ENCODE peak calls at places on chromosomes 1 and 21, in six cellular contexts. One of them, this sample, is unnamed.

GRCh38 chr1:32817815-32818786 is 648 bp downstream of the S100PBP start:
- DNase-seq in AG09319: peak; percentile 27
- DNase-seq in CD4-positive, alpha-beta T cell: peak; percentile 26
- DNase-seq in HCT116: peak; percentile 32
- DNase-seq in tibial nerve: peak; percentile 46
- DNase-seq in RWPE1: peak; percentile 70
- DNase-seq in this sample: no peak

GRCh38 chr1:223727541-223727940 is 15.2 kb downstream of the CAPN2 start:
- DNase-seq in CD4-positive, alpha-beta T cell: no peak
- DNase-seq in AG09319: no peak
- DNase-seq in HCT116: no peak
- DNase-seq in tibial nerve: no peak
- DNase-seq in RWPE1: no peak
- DNase-seq in this sample: no peak

GRCh38 chr1:27074175-27074780 is 61.6 kb upstream of the TENT5B start:
- DNase-seq in AG09319: no peak
- DNase-seq in tibial nerve: no peak
- DNase-seq in CD4-positive, alpha-beta T cell: no peak
- DNase-seq in HCT116: no peak
- DNase-seq in RWPE1: no peak
- DNase-seq in this sample: no peak

GRCh38 chr21:45575304-45575992 is 33.2 kb upstream of the SLC19A1 start:
- DNase-seq in AG09319: no peak
- DNase-seq in CD4-positive, alpha-beta T cell: no peak
- DNase-seq in RWPE1: no peak
- DNase-seq in HCT116: no peak
- DNase-seq in tibial nerve: peak; percentile 8
- DNase-seq in this sample: no peak

GRCh38 chr1:39995973-39996393 is 41.0 kb downstream of the MFSD2A start:
- DNase-seq in RWPE1: no peak
- DNase-seq in HCT116: no peak
- DNase-seq in tibial nerve: no peak
- DNase-seq in CD4-positive, alpha-beta T cell: no peak
- DNase-seq in AG09319: no peak
- DNase-seq in this sample: no peak

GRCh38 chr1:5908461-5909375 is 83.5 kb downstream of the NPHP4 start:
- DNase-seq in AG09319: no peak
- DNase-seq in tibial nerve: no peak
- DNase-seq in HCT116: no peak
- DNase-seq in CD4-positive, alpha-beta T cell: no peak
- DNase-seq in RWPE1: no peak
- DNase-seq in this sample: no peak

GRCh38 chr1:19096036-19096833 is 113.8 kb downstream of the UBR4 start:
- DNase-seq in CD4-positive, alpha-beta T cell: no peak
- DNase-seq in AG09319: no peak
- DNase-seq in HCT116: peak; percentile 6
- DNase-seq in tibial nerve: no peak
- DNase-seq in RWPE1: peak; percentile 44
- DNase-seq in this sample: no peak

GRCh38 chr1:200262326-200262965 is 147.4 kb downstream of the ZNF281 start:
- DNase-seq in tibial nerve: no peak
- DNase-seq in AG09319: no peak
- DNase-seq in RWPE1: no peak
- DNase-seq in CD4-positive, alpha-beta T cell: no peak
- DNase-seq in HCT116: no peak
- DNase-seq in this sample: no peak

GRCh38 chr1:245871881-245872280 is 635.2 kb downstream of the SMYD3 start:
- DNase-seq in CD4-positive, alpha-beta T cell: no peak
- DNase-seq in AG09319: peak; percentile 87
- DNase-seq in HCT116: no peak
- DNase-seq in RWPE1: no peak
- DNase-seq in tibial nerve: no peak
- DNase-seq in this sample: no peak

GRCh38 chr21:15718709-15719108 is 11.1 kb upstream of the USP25 start:
- DNase-seq in RWPE1: no peak
- DNase-seq in AG09319: no peak
- DNase-seq in tibial nerve: no peak
- DNase-seq in CD4-positive, alpha-beta T cell: no peak
- DNase-seq in HCT116: no peak
- DNase-seq in this sample: no peak

GRCh38 chr1:21901473-21901847 is 35.6 kb downstream of the HSPG2 start:
- DNase-seq in RWPE1: no peak
- DNase-seq in AG09319: no peak
- DNase-seq in HCT116: no peak
- DNase-seq in CD4-positive, alpha-beta T cell: no peak
- DNase-seq in tibial nerve: no peak
- DNase-seq in this sample: no peak
- TF ChIP-seq CTCF in RWPE1: no peak
- TF ChIP-seq CTCF in AG09319: peak; percentile 4
- TF ChIP-seq CTCF in HCT116: no peak
- TF ChIP-seq CTCF in CD4-positive, alpha-beta T cell: no peak
- TF ChIP-seq CTCF in tibial nerve: no peak
- TF ChIP-seq CTCF in this sample: no peak

GRCh38 chr1:8989061-8989460 is 37.2 kb downstream of the SLC2A7 start:
- DNase-seq in CD4-positive, alpha-beta T cell: no peak
- DNase-seq in RWPE1: no peak
- DNase-seq in tibial nerve: no peak
- DNase-seq in HCT116: no peak
- DNase-seq in AG09319: no peak
- DNase-seq in this sample: no peak
- TF ChIP-seq CTCF in CD4-positive, alpha-beta T cell: no peak
- TF ChIP-seq CTCF in RWPE1: no peak
- TF ChIP-seq CTCF in tibial nerve: no peak
- TF ChIP-seq CTCF in HCT116: no peak
- TF ChIP-seq CTCF in AG09319: no peak
- TF ChIP-seq CTCF in this sample: no peak

GRCh38 chr1:226404063-226404903 is 3.6 kb downstream of the PARP1 start:
- DNase-seq in tibial nerve: no peak
- DNase-seq in RWPE1: no peak
- DNase-seq in AG09319: peak; percentile 16
- DNase-seq in HCT116: no peak
- DNase-seq in CD4-positive, alpha-beta T cell: no peak
- DNase-seq in this sample: no peak

GRCh38 chr1:226405411-226405988 is 2.4 kb downstream of the PARP1 start:
- DNase-seq in CD4-positive, alpha-beta T cell: no peak
- DNase-seq in AG09319: no peak
- DNase-seq in tibial nerve: no peak
- DNase-seq in RWPE1: no peak
- DNase-seq in HCT116: no peak
- DNase-seq in this sample: no peak

GRCh38 chr1:226404904-226405222 is 3.0 kb downstream of the PARP1 start:
- DNase-seq in AG09319: no peak
- DNase-seq in RWPE1: no peak
- DNase-seq in CD4-positive, alpha-beta T cell: no peak
- DNase-seq in HCT116: no peak
- DNase-seq in tibial nerve: no peak
- DNase-seq in this sample: no peak

GRCh38 chr1:226402615-226403521 is 5.0 kb downstream of the PARP1 start:
- DNase-seq in RWPE1: no peak
- DNase-seq in tibial nerve: no peak
- DNase-seq in AG09319: no peak
- DNase-seq in HCT116: no peak
- DNase-seq in CD4-positive, alpha-beta T cell: no peak
- DNase-seq in this sample: no peak

GRCh38 chr1:226403522-226404034 is 4.3 kb downstream of the PARP1 start:
- DNase-seq in HCT116: no peak
- DNase-seq in RWPE1: peak; percentile 48
- DNase-seq in CD4-positive, alpha-beta T cell: no peak
- DNase-seq in tibial nerve: no peak
- DNase-seq in AG09319: no peak
- DNase-seq in this sample: no peak
- TF ChIP-seq CTCF in HCT116: peak; percentile 37
- TF ChIP-seq CTCF in RWPE1: no peak
- TF ChIP-seq CTCF in CD4-positive, alpha-beta T cell: no peak
- TF ChIP-seq CTCF in tibial nerve: no peak
- TF ChIP-seq CTCF in AG09319: peak; percentile 27
- TF ChIP-seq CTCF in this sample: no peak

GRCh38 chr21:23160914-23161313 is 2162.7 kb downstream of the NCAM2 start:
- DNase-seq in RWPE1: no peak
- DNase-seq in HCT116: no peak
- DNase-seq in AG09319: no peak
- DNase-seq in tibial nerve: no peak
- DNase-seq in CD4-positive, alpha-beta T cell: no peak
- DNase-seq in this sample: no peak
- TF ChIP-seq CTCF in RWPE1: no peak
- TF ChIP-seq CTCF in HCT116: no peak
- TF ChIP-seq CTCF in AG09319: no peak
- TF ChIP-seq CTCF in tibial nerve: no peak
- TF ChIP-seq CTCF in CD4-positive, alpha-beta T cell: no peak
- TF ChIP-seq CTCF in this sample: no peak

GRCh38 chr21:23936991-23937390 is 1670.3 kb downstream of the MRPL39 start:
- DNase-seq in AG09319: no peak
- DNase-seq in RWPE1: no peak
- DNase-seq in HCT116: no peak
- DNase-seq in CD4-positive, alpha-beta T cell: no peak
- DNase-seq in tibial nerve: no peak
- DNase-seq in this sample: no peak

GRCh38 chr21:23930565-23930964 is 1676.7 kb downstream of the MRPL39 start:
- DNase-seq in AG09319: no peak
- DNase-seq in tibial nerve: no peak
- DNase-seq in CD4-positive, alpha-beta T cell: no peak
- DNase-seq in HCT116: no peak
- DNase-seq in RWPE1: no peak
- DNase-seq in this sample: no peak

GRCh38 chr21:23939369-23940065 is 1667.8 kb downstream of the MRPL39 start:
- DNase-seq in HCT116: no peak
- DNase-seq in RWPE1: no peak
- DNase-seq in AG09319: no peak
- DNase-seq in CD4-positive, alpha-beta T cell: no peak
- DNase-seq in tibial nerve: no peak
- DNase-seq in this sample: no peak

DNA sequence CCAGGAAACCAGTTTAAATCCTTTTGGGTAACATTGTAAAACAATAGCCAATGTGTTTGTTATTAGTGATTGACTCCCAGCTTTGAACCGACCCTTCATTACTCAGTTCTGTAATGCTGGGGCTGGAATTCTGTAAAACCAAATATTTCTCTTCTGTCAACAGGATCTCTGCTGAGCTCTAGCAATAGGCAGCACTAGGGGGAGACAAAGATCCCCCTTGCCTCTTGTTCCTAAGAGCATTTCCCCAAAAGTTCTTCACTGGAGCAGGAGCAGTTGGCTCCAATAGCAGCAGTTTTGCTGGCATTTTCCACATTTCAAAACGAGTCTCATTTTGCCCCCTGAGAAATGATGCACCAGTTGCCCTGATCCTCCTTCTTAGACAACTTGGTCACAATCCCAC is 1671.1 kb downstream of the MRPL39 start:
- DNase-seq in RWPE1: no peak
- DNase-seq in tibial nerve: no peak
- DNase-seq in HCT116: no peak
- DNase-seq in CD4-positive, alpha-beta T cell: no peak
- DNase-seq in AG09319: no peak
- DNase-seq in this sample: no peak
- TF ChIP-seq CTCF in RWPE1: no peak
- TF ChIP-seq CTCF in tibial nerve: no peak
- TF ChIP-seq CTCF in HCT116: no peak
- TF ChIP-seq CTCF in CD4-positive, alpha-beta T cell: no peak
- TF ChIP-seq CTCF in AG09319: peak; percentile 19
- TF ChIP-seq CTCF in this sample: peak; percentile 43

This sample was measured in CD14-positive monocyte.